ENCODE peak calls at places on chromosomes 3 and 15, in ten cellular contexts. Y, Q, V, A, K, B, N, H, P and O are unnamed samples.
A peak's percentile ranks its signal among the peaks of the same experiment; 100 is the strongest.

GRCh38 chr3:193708270-193708669 is 115.3 kb downstream of the OPA1 start:
- DNase-seq in P (no peak), H (no peak), K (no peak), Q (no peak), V (no peak), A (no peak), B (no peak), N (no peak), Y (no peak), O (no peak)

GRCh38 chr3:126523745-126524428 is at the start of gene CHST13:
- DNase-seq in A (peak; percentile 8), B (peak; percentile 84), K (no peak), Q (peak; percentile 7), H (peak; percentile 53), V (no peak), Y (no peak), N (no peak), P (no peak), O (no peak)

GRCh38 chr3:95424296-95424695 is 1361.4 kb downstream of the NSUN3 start:
- DNase-seq in Y (no peak), H (no peak), V (no peak), B (peak; percentile 8), P (no peak), A (no peak), K (no peak), N (no peak), Q (no peak), O (no peak)

GRCh38 chr3:110856916-110857315 is 214.7 kb upstream of the NECTIN3 start:
- DNase-seq in Q (no peak), N (no peak), Y (no peak), V (no peak), K (no peak), B (no peak), A (no peak), P (no peak), H (no peak), O (no peak)

GRCh38 chr3:44445786-44446185 is 31.7 kb downstream of the ZNF445 start:
- DNase-seq in B (no peak), N (no peak), K (no peak), V (no peak), H (no peak), Q (no peak), Y (no peak), P (no peak), A (no peak), O (no peak)

GRCh38 chr3:56233742-56234141 is 234.5 kb downstream of the ERC2 start:
- DNase-seq in A (no peak), K (no peak), N (no peak), Y (no peak), V (no peak), P (no peak), H (no peak), Q (no peak), B (no peak), O (no peak)

GRCh38 chr3:137013955-137014688 is 56.3 kb downstream of the IL20RB start:
- DNase-seq in B (peak; percentile 86), N (peak; percentile 90), H (peak; percentile 79), Q (peak; percentile 85), P (peak; percentile 72), K (peak; percentile 88), Y (peak; percentile 76), A (peak; percentile 88), V (peak; percentile 73), O (peak; percentile 90)

GRCh38 chr3:150261958-150262357 is 146.1 kb upstream of the TSC22D2 start:
- DNase-seq in H (no peak), K (no peak), P (no peak), N (no peak), A (no peak), Q (no peak), B (no peak), Y (no peak), V (no peak), O (no peak)

GRCh38 chr15:88241461-88241860 is 15.1 kb downstream of the NTRK3 start:
- DNase-seq in K (no peak), B (no peak), Q (no peak), V (no peak), P (no peak), A (no peak), H (no peak), Y (no peak), N (no peak), O (no peak)

GRCh38 chr3:159829056-159829995 is 159.3 kb upstream of the IL12A start:
- DNase-seq in Q (no peak), V (no peak), Y (no peak), P (no peak), B (peak; percentile 32), H (no peak), K (no peak), A (peak; percentile 42), N (peak; percentile 99), O (no peak)

GRCh38 chr3:188202358-188203138 is 48.6 kb downstream of the LPP start:
- DNase-seq in B (peak; percentile 8), N (no peak), H (no peak), Y (no peak), Q (peak; percentile 37), P (no peak), V (no peak), K (no peak), A (no peak), O (no peak)

GRCh38 chr3:134483195-134483890 is 2.4 kb downstream of the ANAPC13 start:
- DNase-seq in B (no peak), Q (no peak), A (peak; percentile 86), K (peak; percentile 77), V (no peak), H (no peak), N (peak; percentile 45), P (no peak), Y (no peak), O (no peak)

GRCh38 chr15:48962662-48963523 is 826 bp downstream of the SHC4 start:
- DNase-seq in N (peak; percentile 46), P (no peak), Y (no peak), K (peak; percentile 28), H (no peak), B (peak; percentile 18), V (no peak), A (peak; percentile 41), Q (peak; percentile 33), O (no peak)

DNA sequence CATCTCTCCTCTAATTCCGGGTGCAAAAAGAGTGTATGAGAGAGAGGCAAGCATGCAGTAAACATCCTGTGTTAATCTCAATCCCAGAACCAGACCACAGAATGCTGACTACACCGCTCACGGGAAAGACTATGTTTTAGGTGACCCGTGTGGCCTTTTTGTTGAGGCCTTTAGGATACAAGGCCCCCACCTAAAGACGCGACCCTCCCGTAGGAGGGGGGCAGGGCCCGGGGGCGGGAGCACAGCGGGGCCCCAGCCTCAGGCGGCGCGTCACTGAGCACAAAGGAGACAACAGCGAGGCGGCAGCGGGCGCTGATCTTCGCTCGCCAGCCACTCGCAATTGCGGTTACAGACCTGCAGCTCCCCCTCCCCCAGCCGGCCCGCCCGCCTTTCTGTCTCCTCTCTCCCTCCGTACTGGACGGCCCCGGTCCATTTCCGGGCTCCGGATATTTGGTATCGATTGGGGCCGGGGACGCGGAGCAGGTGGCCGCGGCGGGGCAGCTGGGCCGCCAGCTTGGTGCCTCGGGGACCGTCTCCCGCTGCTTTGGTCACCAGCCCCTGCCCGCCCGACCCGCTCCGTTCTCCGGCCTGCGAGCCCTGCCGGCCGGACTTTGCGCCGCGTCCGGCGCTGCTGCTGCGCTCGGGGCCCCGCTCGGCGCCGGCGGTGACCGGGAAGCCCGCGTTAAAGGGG is at the start of gene CCDC50:
- DNase-seq in A (peak; percentile 83), N (peak; percentile 80), Y (peak; percentile 64), V (peak; percentile 11), B (peak; percentile 79), P (peak; percentile 34), Q (peak; percentile 65), K (peak; percentile 81), H (peak; percentile 51), O (peak; percentile 85)
- TF ChIP-seq CTCF in A (no peak), N (no peak), Y (no peak), V (no peak), B (no peak), P (no peak), Q (no peak), K (no peak), H (no peak), O (peak; percentile 46)

DNA sequence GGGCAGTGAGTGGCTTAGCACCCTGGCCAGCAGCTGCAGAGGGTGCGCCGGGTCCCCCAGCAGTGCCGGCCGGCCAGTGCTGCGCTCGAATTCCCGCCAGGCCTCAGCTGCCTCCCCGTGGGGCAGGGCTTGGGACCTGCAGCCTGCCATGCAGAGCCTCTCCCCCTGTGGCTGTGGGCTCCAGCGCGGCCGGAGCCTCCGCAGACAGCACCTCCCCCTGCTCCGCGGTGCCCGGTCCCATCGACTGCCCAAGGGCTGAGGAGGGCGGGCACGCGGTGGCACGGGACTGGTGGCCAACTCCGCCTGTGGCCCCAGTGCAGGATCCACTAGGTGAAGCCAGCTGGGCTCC is 386.3 kb downstream of the CNTN4 start:
- DNase-seq in N (no peak), Y (no peak), V (no peak), B (no peak), P (no peak), H (no peak), K (no peak), Q (no peak), A (no peak), O (no peak)
- TF ChIP-seq CTCF in N (no peak), Y (no peak), V (no peak), B (no peak), P (no peak), H (no peak), K (no peak), Q (no peak), A (no peak), O (no peak)

GRCh38 chr3:71378509-71378908 is 205.0 kb downstream of the FOXP1 start:
- DNase-seq in H (no peak), B (no peak), N (no peak), Q (no peak), V (no peak), K (no peak), A (no peak), Y (no peak), P (no peak), O (no peak)

GRCh38 chr3:71376911-71377310 is 206.6 kb downstream of the FOXP1 start:
- DNase-seq in P (no peak), N (no peak), V (no peak), K (no peak), Q (peak; percentile 67), A (no peak), Y (no peak), H (no peak), B (no peak), O (no peak)

GRCh38 chr3:71384393-71384792 is 199.1 kb downstream of the FOXP1 start:
- DNase-seq in Y (no peak), N (no peak), Q (peak; percentile 33), K (no peak), A (no peak), V (no peak), P (no peak), B (no peak), H (no peak), O (no peak)

GRCh38 chr3:71376499-71376898 is 207.0 kb downstream of the FOXP1 start:
- DNase-seq in B (no peak), N (no peak), A (no peak), P (no peak), Y (no peak), Q (no peak), V (no peak), H (no peak), K (no peak), O (no peak)

GRCh38 chr3:71380096-71380495 is 203.4 kb downstream of the FOXP1 start:
- DNase-seq in V (no peak), Y (no peak), H (no peak), P (no peak), K (no peak), N (peak; percentile 58), Q (no peak), B (peak; percentile 23), A (peak; percentile 52), O (no peak)
- TF ChIP-seq CTCF in V (no peak), Y (no peak), H (peak; percentile 27), P (no peak), K (peak; percentile 39), N (no peak), Q (peak; percentile 43), B (peak; percentile 16), A (no peak), O (peak; percentile 36)

GRCh38 chr3:196969660-196970546 is 1.3 kb upstream of the PIGZ start:
- DNase-seq in B (peak; percentile 80), Q (peak; percentile 67), H (no peak), Y (peak; percentile 59), V (peak; percentile 29), K (no peak), N (peak; percentile 54), P (peak; percentile 15), A (peak; percentile 29), O (no peak)
- TF ChIP-seq CTCF in B (no peak), Q (peak; percentile 87), H (peak; percentile 95), Y (peak; percentile 75), V (peak; percentile 63), K (peak; percentile 43), N (peak; percentile 74), P (peak; percentile 33), A (peak; percentile 51), O (peak; percentile 95)